ENCODE peak calls at places on chromosomes 7 and 10, in four cellular contexts. C is CD8-positive, alpha-beta T cell; R is IMR-90; E is fibroblast of mammary gland. H is an unnamed sample.

GRCh38 chr7:57305192-57305748 is 144.7 kb upstream of the ZNF716 start:
- DNase-seq in C (no peak), R (no peak), E (no peak), H (no peak)

GRCh38 chr10:27947513-27947912 is 51.4 kb downstream of the ODAD2 start:
- DNase-seq in C (no peak), R (no peak), E (no peak), H (no peak)

GRCh38 chr7:65971021-65971420 is 11.0 kb downstream of the GUSB start:
- DNase-seq in C (no peak), R (no peak), E (no peak), H (no peak)

GRCh38 chr10:131854579-131855335 is 46.1 kb upstream of the PPP2R2D start:
- DNase-seq in C (no peak), R (no peak), E (no peak), H (no peak)

GRCh38 chr10:116809528-116810500 is 39.5 kb upstream of the ENO4 start:
- DNase-seq in C (no peak), R (no peak), E (peak), H (no peak)

GRCh38 chr10:129021597-129022304 is 445.3 kb upstream of the MGMT start:
- DNase-seq in C (no peak), R (no peak), E (no peak), H (no peak)

GRCh38 chr10:22265839-22266537 is 48.2 kb upstream of the EBLN1 start:
- DNase-seq in C (no peak), R (no peak), E (no peak), H (no peak)

GRCh38 chr7:45978010-45978681 is 57.1 kb upstream of the IGFBP3 start:
- DNase-seq in C (no peak), R (peak), E (peak), H (no peak)

GRCh38 chr7:93232673-93233018 is 480 bp downstream of the VPS50 start:
- DNase-seq in C (no peak), R (no peak), E (no peak), H (no peak)

GRCh38 chr7:77202544-77202976 is 2.9 kb upstream of the FGL2 start:
- DNase-seq in C (no peak), R (no peak), E (no peak), H (no peak)

GRCh38 chr10:36381748-36382147 is 739.7 kb upstream of the FZD8 start:
- DNase-seq in C (no peak), R (no peak), E (no peak), H (no peak)

GRCh38 chr10:70478191-70479160 is at the start of gene PALD1:
- DNase-seq in C (no peak), R (no peak), E (peak), H (peak)

GRCh38 chr10:107165007-107165406 is 501 bp upstream of the SORCS1 start:
- DNase-seq in C (no peak), R (no peak), E (no peak), H (no peak)
- H3K4me3 ChIP-seq in C (no peak), R (no peak), E (no peak), H (no peak)

GRCh38 chr7:432256-432655 is 87.4 kb downstream of the PDGFA start:
- DNase-seq in C (no peak), R (no peak), E (no peak), H (no peak)
- H3K4me3 ChIP-seq in C (no peak), R (no peak), E (no peak), H (no peak)

GRCh38 chr10:126931548-126931947 is 26.3 kb downstream of the DOCK1 start:
- DNase-seq in C (no peak), R (no peak), E (no peak), H (no peak)

GRCh38 chr10:126932516-126932915 is 27.3 kb downstream of the DOCK1 start:
- DNase-seq in C (no peak), R (no peak), E (no peak), H (no peak)

GRCh38 chr10:126935263-126935946 is 30.2 kb downstream of the DOCK1 start:
- DNase-seq in C (no peak), R (peak), E (peak), H (no peak)

GRCh38 chr10:126930506-126931458 is 25.6 kb downstream of the DOCK1 start:
- DNase-seq in C (no peak), R (peak), E (peak), H (no peak)

GRCh38 chr10:126933116-126933515 is 27.9 kb downstream of the DOCK1 start:
- DNase-seq in C (no peak), R (no peak), E (no peak), H (no peak)
- H3K4me3 ChIP-seq in C (no peak), R (no peak), E (no peak), H (no peak)

DNA sequence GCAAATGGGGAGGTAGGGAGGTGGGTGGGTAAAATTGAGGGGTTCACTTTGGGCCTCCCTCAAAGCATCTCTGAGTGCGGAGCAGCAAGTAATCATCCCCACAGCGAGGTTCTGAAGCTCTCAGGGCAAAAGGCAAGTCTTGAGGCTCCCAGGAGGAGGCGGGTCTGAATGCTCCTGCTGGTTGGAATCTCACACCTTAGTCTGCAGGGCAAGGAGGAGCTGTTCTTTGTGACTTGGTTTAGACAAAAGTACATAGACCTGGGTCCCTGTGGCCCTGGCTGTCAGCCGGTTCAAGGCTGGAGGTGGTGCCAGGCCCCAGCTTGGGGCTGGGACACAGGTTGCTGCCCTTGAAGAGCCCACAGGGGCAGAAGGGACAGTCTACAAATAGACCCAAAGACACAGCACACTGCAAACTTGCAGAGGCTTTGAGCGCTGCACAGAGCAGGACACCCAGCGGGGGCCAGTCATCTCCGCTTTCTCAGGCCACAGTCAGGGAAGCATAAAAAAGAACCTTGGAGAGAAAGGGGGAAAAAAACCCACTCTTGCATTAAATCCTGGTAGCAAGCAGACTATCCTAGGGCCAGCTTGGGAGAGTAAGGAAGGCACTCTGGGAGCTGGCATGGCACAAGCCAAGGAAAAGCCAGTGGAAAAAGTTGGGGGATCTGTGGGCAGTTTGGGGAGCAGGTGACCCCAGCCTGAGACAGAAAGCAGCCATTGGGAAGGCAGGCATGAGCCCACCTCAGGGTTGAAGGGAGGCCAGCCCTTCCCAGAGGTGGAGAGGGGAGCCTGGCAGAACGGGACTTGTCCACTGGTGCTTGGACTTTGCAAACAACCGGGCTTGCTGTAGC is 928 bp upstream of the C10orf71 start:
- DNase-seq in C (no peak), R (no peak), E (no peak), H (no peak)
- H3K4me3 ChIP-seq in C (no peak), R (no peak), E (no peak), H (no peak)

GRCh38 chr10:112078003-112078402 is 105.6 kb downstream of the GPAM start:
- DNase-seq in C (no peak), R (no peak), E (no peak), H (no peak)
- H3K4me3 ChIP-seq in C (no peak), R (no peak), E (no peak), H (no peak)

GRCh38 chr7:111532625-111533024 is 29.7 kb downstream of the IMMP2L start:
- DNase-seq in C (no peak), R (no peak), E (peak), H (no peak)
- H3K4me3 ChIP-seq in C (no peak), R (no peak), E (no peak), H (no peak)